ENCODE peak calls at places on chromosomes 11 and 22, in four cellular contexts. Z is WTC11, A is HepG2, L is K562. T is an unnamed sample.
A peak's percentile ranks its signal among the peaks of the same experiment; 100 is the strongest.

GRCh38 chr11:59283825-59284772 is 71.4 kb upstream of the MPEG1 start:
- DNase-seq in L (peak; percentile 36), Z (peak; percentile 30), A (peak; percentile 40), T (peak; percentile 45)

GRCh38 chr22:41264408-41264941 is 21.5 kb downstream of the RANGAP1 start:
- DNase-seq in A (no peak), L (no peak), Z (no peak), T (no peak)

GRCh38 chr11:120199613-120200012 is 11.2 kb upstream of the OAF start:
- DNase-seq in L (no peak), A (no peak), Z (no peak), T (no peak)

GRCh38 chr11:74388678-74389327 is 9.4 kb downstream of the PGM2L1 start:
- DNase-seq in L (peak; percentile 31), A (peak; percentile 42), Z (no peak), T (peak; percentile 34)

GRCh38 chr11:13338437-13339069 is 61.0 kb downstream of the BMAL1 start:
- DNase-seq in A (no peak), Z (no peak), L (peak; percentile 13), T (no peak)

GRCh38 chr22:38981005-38981658 is 1.0 kb upstream of the APOBEC3B start:
- DNase-seq in A (peak; percentile 67), Z (no peak), L (peak; percentile 62), T (peak; percentile 59)

GRCh38 chr11:1389103-1389931 is 417 bp upstream of the BRSK2 start:
- DNase-seq in Z (peak; percentile 98), L (peak; percentile 93), A (peak; percentile 86), T (peak; percentile 98)

GRCh38 chr22:43411981-43412807 is at the start of gene MPPED1:
- DNase-seq in L (no peak), A (no peak), Z (no peak), T (peak; percentile 46)

GRCh38 chr11:71542856-71543743 is 5.1 kb upstream of the KRTAP5-9 start:
- DNase-seq in L (no peak), A (no peak), Z (no peak), T (no peak)

GRCh38 chr11:32919338-32919737 is 26.7 kb downstream of the QSER1 start:
- DNase-seq in L (no peak), Z (no peak), A (no peak), T (no peak)

GRCh38 chr11:103295704-103296103 is 186.5 kb downstream of the DYNC2H1 start:
- DNase-seq in A (no peak), Z (no peak), L (no peak), T (no peak)

GRCh38 chr11:21892696-21893095 is 300.2 kb upstream of the ANO5 start:
- DNase-seq in Z (no peak), L (no peak), A (no peak), T (no peak)

GRCh38 chr22:22921575-22921974 is 34.0 kb downstream of the IGLL5 start:
- DNase-seq in L (peak; percentile 61), A (no peak), Z (no peak), T (no peak)

GRCh38 chr11:7353100-7353499 is 101.4 kb downstream of the SYT9 start:
- DNase-seq in Z (peak; percentile 41), A (peak; percentile 26), L (peak; percentile 11), T (peak; percentile 43)

GRCh38 chr11:130451261-130452019 is 3.0 kb downstream of the ADAMTS15 start:
- DNase-seq in A (no peak), Z (no peak), L (no peak), T (no peak)

GRCh38 chr22:46089426-46090041 is 60.8 kb upstream of the PPARA start:
- DNase-seq in L (no peak), A (no peak), Z (no peak), T (no peak)

DNA sequence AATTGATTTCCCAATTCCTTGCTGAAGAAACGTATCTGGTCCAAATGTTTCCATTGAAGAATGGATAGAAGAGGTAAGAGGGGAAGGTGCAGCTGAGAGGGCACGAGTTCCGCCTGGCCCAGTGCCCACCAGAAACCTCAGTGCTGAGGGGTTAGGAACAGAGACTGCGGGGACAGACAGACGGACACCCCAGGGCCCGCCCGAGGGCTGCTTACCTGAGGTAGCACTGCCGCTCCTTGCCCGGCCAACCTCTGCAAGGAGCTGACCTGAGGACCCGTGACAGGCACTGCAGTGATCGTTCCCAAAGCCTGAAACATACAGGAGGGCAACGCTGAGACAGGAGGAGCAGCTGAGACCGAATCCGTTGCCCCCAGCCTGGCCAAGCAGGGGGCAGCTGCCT is 89.6 kb downstream of the PHF21B start:
- DNase-seq in Z (no peak), L (no peak), A (no peak), T (no peak)
- TF ChIP-seq ELF4 in Z (no peak), L (no peak), A (no peak), T (no peak)

GRCh38 chr11:2789791-2790580 is 90.2 kb upstream of the KCNQ1OT1 start:
- DNase-seq in L (no peak), Z (peak; percentile 4), A (no peak), T (no peak)
- TF ChIP-seq ELF4 in L (no peak), Z (no peak), A (no peak), T (no peak)

DNA sequence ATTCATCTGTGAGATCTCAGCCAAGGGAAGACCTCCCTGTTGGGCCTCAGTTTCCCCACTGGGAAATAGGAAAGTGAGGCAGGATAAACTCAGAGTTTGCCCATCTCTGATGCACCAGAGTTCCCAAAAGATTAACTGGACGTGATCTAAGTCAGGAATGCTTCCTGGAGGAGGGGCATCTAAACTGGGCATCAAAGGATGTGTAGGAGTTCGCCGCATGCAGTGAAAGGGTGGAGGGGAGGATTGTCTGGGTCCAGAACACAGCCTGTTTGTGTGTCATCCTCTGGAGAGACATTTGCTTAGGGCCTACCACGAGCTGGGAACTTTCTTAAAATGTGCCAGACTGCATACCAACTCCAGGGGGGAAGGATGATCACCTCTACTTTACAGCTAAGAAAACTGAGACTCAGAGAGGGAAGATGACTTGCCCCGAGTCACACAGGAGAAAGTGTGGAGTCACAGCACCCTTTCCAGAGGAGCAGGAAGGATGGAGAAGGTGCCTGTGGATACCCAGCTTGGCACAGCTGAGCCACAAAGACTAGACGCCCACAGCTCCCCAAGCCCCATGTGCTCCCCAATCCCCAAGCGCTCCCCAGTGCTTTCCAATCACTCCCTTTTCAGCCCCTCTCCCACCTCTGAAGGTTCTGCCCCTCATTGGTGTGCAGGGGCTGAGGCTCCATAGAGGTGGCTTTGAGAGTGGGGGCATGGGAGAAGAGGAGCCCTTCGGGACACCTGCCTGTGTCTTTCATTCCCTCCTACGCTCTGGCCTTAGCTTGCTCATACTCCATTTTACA is 50.1 kb downstream of the MN1 start:
- DNase-seq in Z (no peak), A (no peak), L (no peak), T (no peak)
- TF ChIP-seq ELF4 in Z (no peak), A (no peak), L (no peak), T (no peak)

DNA sequence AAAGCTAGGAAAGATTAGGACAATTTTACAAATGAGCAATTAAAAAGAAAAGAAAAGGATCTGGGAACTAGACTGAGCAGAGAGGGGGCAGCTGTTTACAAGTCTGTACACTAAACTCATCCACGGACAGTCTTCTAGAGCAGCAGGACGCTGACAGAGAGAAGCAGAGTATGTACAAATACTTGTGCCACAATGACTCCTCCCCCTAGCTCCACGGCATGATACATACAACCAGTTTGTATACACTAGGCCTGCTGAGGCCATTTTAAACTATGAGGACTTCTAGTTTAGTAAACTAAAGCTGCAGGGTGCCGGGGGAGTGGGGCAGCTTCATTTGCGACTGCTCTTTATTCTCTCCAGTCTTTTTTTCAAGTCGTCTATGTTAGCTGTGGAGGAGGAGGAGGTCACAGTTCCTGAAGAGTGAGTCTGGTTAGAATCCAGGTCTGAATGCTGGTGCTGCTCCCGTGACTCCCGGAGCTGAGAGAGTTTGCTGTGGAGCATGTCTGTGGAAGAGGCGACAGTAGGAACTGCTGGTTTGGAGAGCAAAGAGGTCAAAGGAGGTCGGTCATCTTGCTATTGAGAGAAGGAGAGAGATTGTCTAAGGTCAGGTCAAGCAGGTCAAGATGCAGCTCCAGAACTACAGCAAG is 24.8 kb downstream of the F2 start:
- DNase-seq in A (no peak), Z (no peak), L (peak; percentile 8), T (no peak)
- TF ChIP-seq ELF4 in A (no peak), Z (no peak), L (no peak), T (no peak)

GRCh38 chr11:93166867-93167266 is 30.9 kb downstream of the SLC36A4 start:
- DNase-seq in L (no peak), A (no peak), Z (no peak), T (no peak)
- TF ChIP-seq ELF4 in L (no peak), A (no peak), Z (no peak), T (no peak)

GRCh38 chr11:125516266-125516665 is 20.2 kb upstream of the FEZ1 start:
- DNase-seq in Z (no peak), A (no peak), L (no peak), T (no peak)

GRCh38 chr11:125513705-125514265 is 17.7 kb upstream of the FEZ1 start:
- DNase-seq in A (no peak), Z (no peak), L (no peak), T (no peak)

GRCh38 chr11:125512106-125512505 is 16.0 kb upstream of the FEZ1 start:
- DNase-seq in Z (no peak), A (no peak), L (no peak), T (no peak)

GRCh38 chr11:125515102-125515439 is 19.0 kb upstream of the FEZ1 start:
- DNase-seq in A (no peak), L (no peak), Z (no peak), T (no peak)

GRCh38 chr11:125514336-125515101 is 18.5 kb upstream of the FEZ1 start:
- DNase-seq in L (no peak), Z (no peak), A (no peak), T (no peak)
- TF ChIP-seq ELF4 in L (no peak), Z (no peak), A (no peak), T (no peak)

GRCh38 chr22:24146190-24146616 is 35.1 kb upstream of the SUSD2 start:
- DNase-seq in A (peak; percentile 80), Z (peak; percentile 66), L (peak; percentile 36), T (no peak)
- TF ChIP-seq ELF4 in A (no peak), Z (no peak), L (no peak), T (no peak)

DNA sequence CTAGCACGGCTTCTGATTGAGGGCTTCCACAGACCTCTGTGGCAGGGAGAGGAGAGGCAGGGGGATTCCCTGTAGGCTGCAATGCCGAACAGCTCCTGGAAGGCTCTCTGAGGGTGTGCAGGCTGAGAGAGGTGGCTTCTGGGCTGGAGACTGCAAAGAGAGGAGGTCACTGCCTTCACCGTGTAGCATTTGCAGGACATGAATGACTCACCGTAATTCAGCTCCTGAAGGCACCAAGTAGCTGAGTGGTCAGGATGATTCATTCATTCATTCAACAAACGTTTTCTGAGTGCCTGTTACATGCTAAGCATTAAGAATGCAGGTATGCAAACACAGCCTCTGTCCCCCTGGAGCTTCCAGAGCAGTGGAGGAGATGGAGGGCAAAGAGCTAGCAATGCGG is 18.0 kb upstream of the EIF3D start:
- DNase-seq in A (peak; percentile 9), L (no peak), Z (no peak), T (no peak)
- TF ChIP-seq ELF4 in A (no peak), L (no peak), Z (no peak), T (no peak)

DNA sequence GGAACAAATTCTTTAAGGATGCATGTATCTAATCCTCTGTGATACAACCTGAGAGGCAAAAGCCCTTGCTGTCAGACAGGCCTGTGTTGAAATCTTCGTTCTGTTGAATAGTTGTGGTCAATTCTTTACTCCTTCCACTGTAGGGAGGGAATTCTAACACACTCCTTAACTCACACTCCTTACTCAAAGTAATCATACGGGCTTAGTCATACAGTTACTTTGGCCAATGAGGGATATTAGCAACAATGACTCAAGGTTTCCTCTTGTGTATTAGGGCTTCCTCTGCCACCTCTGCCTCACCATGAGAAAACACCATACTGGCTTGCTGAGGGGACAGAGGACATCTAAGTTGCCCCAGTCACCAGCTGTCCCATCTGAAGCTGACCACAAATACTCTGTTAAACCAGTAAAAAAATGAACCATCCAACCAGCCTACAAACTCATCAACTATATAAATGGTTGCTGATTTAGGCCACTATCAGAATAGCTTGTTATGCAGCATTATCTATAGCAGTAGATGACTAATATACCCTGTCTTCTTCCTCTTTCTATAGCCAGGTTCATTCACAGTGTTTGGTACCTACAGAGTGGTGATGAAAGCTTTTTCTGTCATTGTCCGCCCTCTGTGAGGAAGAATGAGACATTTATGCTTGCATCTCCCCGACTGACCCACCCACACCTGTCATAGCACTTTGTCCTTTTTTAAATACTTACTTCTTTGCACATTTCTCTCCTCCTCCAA is 322.8 kb upstream of the SYN3 start:
- DNase-seq in L (no peak), A (no peak), Z (no peak), T (no peak)
- TF ChIP-seq ELF4 in L (no peak), A (no peak), Z (no peak), T (no peak)

T was measured in HEK293T.